ENCODE peak calls at places on chromosome 14, in six cellular contexts. K, H, Q, D, V and Y are unnamed samples.

GRCh38 chr14:69913686-69914085 is 34.5 kb downstream of the SMOC1 start:
- DNase-seq in H (no peak), D (no peak), V (no peak), Q (no peak), K (no peak), Y (no peak)

GRCh38 chr14:101505216-101505970 is 55.9 kb upstream of the DIO3 start:
- DNase-seq in Q (no peak), D (no peak), H (no peak), V (no peak), K (no peak), Y (no peak)

GRCh38 chr14:59583755-59584154 is 7.1 kb upstream of the CCDC175 start:
- DNase-seq in H (no peak), K (no peak), V (no peak), D (no peak), Q (no peak), Y (no peak)

GRCh38 chr14:99245541-99246511 is 26.2 kb downstream of the BCL11B start:
- DNase-seq in D (no peak), V (no peak), K (no peak), Q (no peak), H (no peak), Y (no peak)

GRCh38 chr14:96042218-96042930 is 3.2 kb downstream of the C14orf132 start:
- DNase-seq in K (no peak), V (no peak), Q (no peak), D (no peak), H (no peak), Y (no peak)

GRCh38 chr14:35154016-35154415 is 31.7 kb downstream of the PRORP start:
- DNase-seq in K (no peak), H (no peak), Q (no peak), D (no peak), V (no peak), Y (no peak)

GRCh38 chr14:99517046-99517642 is 35.9 kb downstream of the CCNK start:
- DNase-seq in Q (no peak), K (no peak), V (no peak), H (no peak), D (no peak), Y (no peak)

GRCh38 chr14:69792887-69793421 is 4.1 kb downstream of the SLC10A1 start:
- DNase-seq in V (no peak), H (no peak), K (no peak), D (no peak), Q (no peak), Y (no peak)

GRCh38 chr14:96445844-96446710 is 54.1 kb downstream of the AK7 start:
- DNase-seq in V (no peak), K (no peak), Q (no peak), D (no peak), H (no peak), Y (no peak)

GRCh38 chr14:53509227-53509822 is 356.2 kb upstream of the DDHD1 start:
- DNase-seq in Q (no peak), K (no peak), H (no peak), D (no peak), V (no peak), Y (no peak)

GRCh38 chr14:22570132-22570949 is 18.7 kb downstream of the DAD1 start:
- DNase-seq in D (no peak), K (peak), Q (peak), V (peak), H (peak), Y (peak)

GRCh38 chr14:100950024-100950423 is 46.5 kb upstream of the RTL1 start:
- DNase-seq in Q (no peak), D (no peak), H (no peak), V (no peak), K (no peak), Y (no peak)

GRCh38 chr14:68172664-68173063 is 353.1 kb downstream of the RAD51B start:
- DNase-seq in D (no peak), V (no peak), H (no peak), Q (peak), K (no peak), Y (no peak)

GRCh38 chr14:86057018-86057667 is 527.2 kb downstream of the FLRT2 start:
- DNase-seq in Q (peak), D (peak), K (no peak), H (no peak), V (no peak), Y (no peak)

GRCh38 chr14:38412654-38413053 is 156.8 kb upstream of the CLEC14A start:
- DNase-seq in K (no peak), D (no peak), V (no peak), Q (no peak), H (no peak), Y (no peak)

GRCh38 chr14:100051543-100051942 is 13.7 kb upstream of the EVL start:
- DNase-seq in V (no peak), Q (no peak), D (no peak), K (no peak), H (no peak), Y (no peak)

GRCh38 chr14:38309522-38310262 is 53.8 kb upstream of the CLEC14A start:
- DNase-seq in K (no peak), H (no peak), Q (no peak), V (no peak), D (no peak), Y (no peak)

GRCh38 chr14:31894351-31894750 is 182.8 kb upstream of the ARHGAP5 start:
- DNase-seq in V (no peak), D (no peak), K (no peak), Q (no peak), H (no peak), Y (no peak)

GRCh38 chr14:75521415-75522199 is 662 bp upstream of the BATF start:
- DNase-seq in V (peak), H (no peak), D (no peak), Q (no peak), K (no peak), Y (no peak)

GRCh38 chr14:92926931-92927330 is 4.0 kb downstream of the CHGA start:
- DNase-seq in K (no peak), D (no peak), H (no peak), V (no peak), Q (no peak), Y (no peak)

GRCh38 chr14:54450535-54450934 is 9.4 kb upstream of the CNIH1 start:
- DNase-seq in H (no peak), D (no peak), K (no peak), Q (no peak), V (no peak), Y (no peak)

GRCh38 chr14:53192023-53192422 is 38.9 kb upstream of the DDHD1 start:
- DNase-seq in Q (no peak), V (no peak), H (no peak), K (no peak), D (no peak), Y (no peak)

GRCh38 chr14:99201351-99202073 is 70.5 kb downstream of the BCL11B start:
- DNase-seq in K (no peak), V (no peak), H (no peak), Q (no peak), D (no peak), Y (no peak)

GRCh38 chr14:73173092-73173735 is 36.9 kb downstream of the PSEN1 start:
- DNase-seq in H (peak), K (no peak), Q (peak), V (no peak), D (no peak), Y (no peak)

GRCh38 chr14:105145381-105146180 is 23.0 kb downstream of the JAG2 start:
- DNase-seq in V (no peak), Q (no peak), K (no peak), D (no peak), H (no peak), Y (no peak)

GRCh38 chr14:37369446-37369845 is 171.7 kb downstream of the MIPOL1 start:
- DNase-seq in Q (no peak), K (peak), H (no peak), D (no peak), V (no peak), Y (no peak)

GRCh38 chr14:69713127-69713800 is 53.7 kb upstream of the SRSF5 start:
- DNase-seq in H (no peak), K (peak), D (no peak), V (no peak), Q (no peak), Y (no peak)